ENCODE peak calls at places on chromosomes 3 and 15, in seven cellular contexts. E, S, G, B, D, V and U are unnamed samples.

GRCh38 chr3:53159415-53160135 is 1.4 kb upstream of the PRKCD start:
- DNase-seq in E (no peak), V (no peak), G (peak), S (no peak), D (no peak), B (peak), U (no peak)

GRCh38 chr15:29322407-29322806 is 52.8 kb upstream of the NSMCE3 start:
- DNase-seq in S (no peak), G (no peak), E (no peak), B (no peak), D (no peak), V (no peak), U (no peak)

GRCh38 chr3:52779411-52780297 is 2.3 kb downstream of the ITIH1 start:
- DNase-seq in E (no peak), S (no peak), B (no peak), V (peak), D (no peak), G (no peak), U (no peak)

GRCh38 chr3:122255757-122256439 is 69.2 kb upstream of the CSTA start:
- DNase-seq in G (no peak), S (no peak), V (peak), B (no peak), D (no peak), E (no peak), U (no peak)

GRCh38 chr15:44289352-44289790 is 852 bp downstream of the GOLM2 start:
- DNase-seq in G (no peak), B (no peak), D (no peak), V (no peak), S (peak), E (no peak), U (no peak)

GRCh38 chr3:24123596-24123995 is 178.5 kb downstream of the NR1D2 start:
- DNase-seq in V (no peak), B (no peak), G (no peak), D (no peak), S (peak), E (no peak), U (no peak)

GRCh38 chr3:155032918-155033317 is 47.2 kb upstream of the MME start:
- DNase-seq in B (no peak), D (no peak), V (no peak), G (no peak), S (peak), E (no peak), U (peak)

GRCh38 chr3:126472277-126473006 is 3.2 kb downstream of the ZXDC start:
- DNase-seq in D (peak), S (peak), E (peak), G (peak), V (peak), B (no peak), U (no peak)

GRCh38 chr3:129383292-129383860 is 45.1 kb downstream of the EFCAB12 start:
- DNase-seq in D (peak), G (peak), V (peak), B (peak), E (peak), S (peak), U (peak)

GRCh38 chr15:58877999-58878825 is 55.3 kb downstream of the SLTM start:
- DNase-seq in B (no peak), E (no peak), G (no peak), V (no peak), D (no peak), S (no peak), U (no peak)

GRCh38 chr15:32998979-32999677 is 195.4 kb downstream of the FMN1 start:
- DNase-seq in E (no peak), V (no peak), D (peak), S (no peak), G (no peak), B (no peak), U (no peak)

GRCh38 chr15:70647396-70647795 is 116.0 kb downstream of the UACA start:
- DNase-seq in B (no peak), G (no peak), D (no peak), E (no peak), V (no peak), S (no peak), U (no peak)

GRCh38 chr3:116929534-116930222 is 220.1 kb downstream of the TUSC7 start:
- DNase-seq in S (peak), V (no peak), B (no peak), G (no peak), E (no peak), D (no peak), U (no peak)

GRCh38 chr3:50453907-50454306 is 49.5 kb downstream of the CACNA2D2 start:
- DNase-seq in E (no peak), G (no peak), S (no peak), B (no peak), V (no peak), D (no peak), U (no peak)

GRCh38 chr3:118473343-118473742 is 561.3 kb downstream of the IGSF11 start:
- DNase-seq in E (no peak), V (no peak), B (no peak), S (no peak), D (no peak), G (no peak), U (no peak)

GRCh38 chr3:64985072-64985471 is 297.3 kb upstream of the ADAMTS9 start:
- DNase-seq in G (no peak), B (no peak), V (no peak), D (no peak), S (no peak), E (no peak), U (no peak)

GRCh38 chr3:104908761-104909160 is 457.9 kb upstream of the ALCAM start:
- DNase-seq in V (no peak), D (no peak), S (peak), B (no peak), E (no peak), G (no peak), U (no peak)